ENCODE peak calls at places on chromosomes 4 and X, in nine cellular contexts. X is lower lobe of right lung; G is CD4-positive, alpha-beta T cell; C is Peyer's patch; F is endodermal cell; T is heart left ventricle; D is keratinocyte; V is uterus; U is astrocyte. J is an unnamed sample. For H3K9me3, the result is how much of the 10 kb centered on the place peaks cover.

GRCh38 chrX:16918979-16919378 is 27.5 kb upstream of the REPS2 start:
- DNase-seq in X (no peak), G (no peak), C (no peak), F (no peak), T (no peak), D (no peak), V (no peak), U (no peak), J (no peak)

GRCh38 chr4:95637047-95637600 is 88.4 kb upstream of the UNC5C start:
- DNase-seq in X (no peak), G (no peak), C (no peak), F (no peak), T (no peak), D (no peak), V (no peak), U (peak), J (no peak)

GRCh38 chr4:159250751-159251325 is 148.0 kb downstream of the RAPGEF2 start:
- DNase-seq in X (no peak), G (no peak), C (no peak), F (no peak), T (no peak), D (no peak), V (no peak), U (no peak), J (no peak)

GRCh38 chrX:117633277-117633676 is 483.3 kb downstream of the KLHL13 start:
- DNase-seq in X (no peak), G (no peak), C (no peak), F (no peak), T (no peak), D (no peak), V (no peak), U (no peak), J (no peak)

GRCh38 chrX:17007134-17007768 is 60.8 kb downstream of the REPS2 start:
- DNase-seq in X (no peak), G (no peak), C (no peak), F (peak), T (no peak), D (no peak), V (no peak), U (no peak), J (no peak)

GRCh38 chr4:7396186-7396585 is 38.5 kb downstream of the PSAPL1 start:
- DNase-seq in X (no peak), G (no peak), C (peak), F (no peak), T (no peak), D (no peak), V (peak), U (no peak), J (no peak)

GRCh38 chr4:56552273-56552672 is 46.7 kb downstream of the ARL9 start:
- DNase-seq in X (no peak), G (no peak), C (no peak), F (no peak), T (no peak), D (no peak), V (no peak), U (no peak), J (no peak)

GRCh38 chrX:99371976-99372595 is 1038.0 kb downstream of the PCDH19 start:
- DNase-seq in X (no peak), G (no peak), C (no peak), F (no peak), T (no peak), D (no peak), V (no peak), U (no peak), J (no peak)

GRCh38 chr4:174537634-174538033 is 15.3 kb upstream of the HPGD start:
- DNase-seq in X (no peak), G (no peak), C (no peak), F (no peak), T (no peak), D (no peak), V (no peak), U (no peak), J (no peak)

GRCh38 chrX:44705817-44706551 is 137.8 kb upstream of the DUSP21 start:
- DNase-seq in X (no peak), G (no peak), C (no peak), F (no peak), T (no peak), D (no peak), V (no peak), U (no peak), J (no peak)

GRCh38 chrX:1442724-1443367 is 9.9 kb downstream of the ASMTL start:
- DNase-seq in X (peak), G (no peak), C (peak), F (peak), T (peak), D (no peak), V (no peak), U (no peak), J (no peak)

GRCh38 chr4:105619193-105619931 is 66.9 kb downstream of the ARHGEF38 start:
- DNase-seq in X (peak), G (no peak), C (peak), F (no peak), T (peak), D (no peak), V (no peak), U (peak), J (peak)

GRCh38 chr4:162485486-162485885 is 321.7 kb upstream of the FSTL5 start:
- DNase-seq in X (no peak), G (no peak), C (no peak), F (no peak), T (no peak), D (no peak), V (no peak), U (peak), J (no peak)

GRCh38 chr4:1178300-1179088 is 6.1 kb upstream of the SPON2 start:
- DNase-seq in X (no peak), G (no peak), C (no peak), F (no peak), T (no peak), D (no peak), V (no peak), U (no peak), J (no peak)

GRCh38 chrX:115408736-115409390 is 119.3 kb downstream of the LUZP4 start:
- DNase-seq in X (no peak), G (no peak), C (no peak), F (no peak), T (no peak), D (no peak), V (no peak), U (peak), J (no peak)

GRCh38 chrX:34659575-34659974 is 2.5 kb upstream of the TMEM47 start:
- DNase-seq in X (no peak), G (no peak), C (no peak), F (peak), T (no peak), D (no peak), V (no peak), U (no peak), J (no peak)

GRCh38 chr4:81196126-81196650 is 18.8 kb downstream of the PRKG2 start:
- DNase-seq in X (no peak), G (no peak), C (peak), F (no peak), T (no peak), D (no peak), V (no peak), U (no peak), J (no peak)

GRCh38 chr4:173014836-173015235 is 153.8 kb upstream of the GALNT7 start:
- DNase-seq in X (no peak), G (no peak), C (no peak), F (peak), T (no peak), D (no peak), V (no peak), U (no peak), J (no peak)

GRCh38 chr4:182645511-182645910 is 271.7 kb downstream of the DCTD start:
- DNase-seq in X (no peak), G (no peak), C (no peak), F (no peak), T (no peak), D (no peak), V (no peak), U (no peak), J (no peak)

GRCh38 chr4:26787461-26788340 is 72.9 kb upstream of the STIM2 start:
- DNase-seq in X (no peak), G (no peak), C (peak), F (peak), T (peak), D (no peak), V (peak), U (peak), J (peak)

GRCh38 chr4:152515678-152516077 is 20.2 kb downstream of the FBXW7 start:
- DNase-seq in X (no peak), G (no peak), C (no peak), F (no peak), T (no peak), D (no peak), V (no peak), U (peak), J (no peak)

GRCh38 chr4:143559757-143560147 is 46.2 kb downstream of the SMARCA5 start:
- DNase-seq in X (no peak), G (no peak), C (no peak), F (no peak), T (peak), D (no peak), V (no peak), U (no peak), J (no peak)
- H3K27ac ChIP-seq in X (peak), G (no peak), C (peak), F (no peak), T (peak), D (no peak), V (no peak), U (no peak), J (peak)

DNA sequence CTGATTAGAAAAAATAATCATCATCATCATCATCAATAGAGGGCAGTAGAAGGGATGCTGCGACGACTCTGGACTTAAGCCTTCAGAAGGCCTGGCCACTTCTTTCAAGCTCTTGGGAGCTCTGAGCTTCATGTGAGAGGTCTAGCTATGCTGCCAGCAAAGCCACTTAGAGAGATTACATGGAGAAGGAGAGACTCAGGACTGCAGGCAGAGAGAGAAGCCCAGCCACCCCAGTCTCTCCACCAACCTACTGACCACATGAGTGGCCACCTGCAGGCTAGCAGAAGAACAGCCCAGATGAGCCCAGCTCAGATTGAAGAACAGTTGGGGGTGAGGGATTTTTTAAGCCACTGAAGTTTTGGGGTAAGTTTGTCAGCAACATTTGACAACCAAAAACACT is 17.1 kb upstream of the TMEM150C start:
- DNase-seq in X (no peak), G (no peak), C (no peak), F (peak), T (no peak), D (no peak), V (no peak), U (no peak), J (no peak)
- TF ChIP-seq CTCF in X (no peak), G (no peak), C (no peak), F (peak), T (no peak), D (peak), V (no peak), U (no peak), J (no peak)

GRCh38 chrX:75609361-75609760 is 86.5 kb upstream of the ZDHHC15 start:
- DNase-seq in X (no peak), G (no peak), C (no peak), F (no peak), T (no peak), D (no peak), V (no peak), U (no peak), J (no peak)
- H3K9me3 ChIP-seq in X (under half), G (under half), C (under half), F (under half), T (under half), D (under half), V (under half), U (under half), J (under half)

DNA sequence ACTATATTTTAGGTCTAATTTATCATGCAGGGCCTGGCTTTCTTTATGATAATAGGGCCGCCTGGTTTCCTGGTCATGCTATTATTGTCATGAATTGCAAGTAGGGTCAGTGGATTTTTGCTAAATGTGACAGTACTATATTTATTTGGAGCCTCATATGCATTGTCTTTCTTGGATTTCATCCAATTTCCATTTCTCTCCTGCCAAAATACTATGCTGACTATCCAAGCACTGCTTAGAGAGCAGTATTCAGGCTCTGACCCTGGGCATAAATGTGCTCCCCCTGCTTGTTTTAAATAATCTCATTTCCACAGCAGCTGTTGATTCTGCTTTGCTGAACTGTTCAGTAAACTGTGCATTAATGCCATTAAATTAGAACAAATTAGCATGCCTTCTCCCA is 269.3 kb downstream of the GPM6A start:
- DNase-seq in X (no peak), G (no peak), C (no peak), F (no peak), T (no peak), D (no peak), V (no peak), U (no peak), J (no peak)
- H3K27ac ChIP-seq in X (no peak), G (no peak), C (no peak), F (no peak), T (no peak), D (no peak), V (no peak), U (no peak), J (no peak)

GRCh38 chrX:77628294-77629025 is 157.6 kb downstream of the ATRX start:
- DNase-seq in X (no peak), G (no peak), C (no peak), F (no peak), T (no peak), D (no peak), V (no peak), U (no peak), J (no peak)
- TF ChIP-seq CTCF in X (no peak), G (no peak), C (no peak), F (peak), T (no peak), D (no peak), V (no peak), U (no peak), J (peak)

GRCh38 chrX:120286733-120287512 is 24.3 kb downstream of the TMEM255A start:
- DNase-seq in X (no peak), G (no peak), C (no peak), F (no peak), T (no peak), D (no peak), V (no peak), U (no peak), J (no peak)

GRCh38 chrX:120287513-120288112 is 23.6 kb downstream of the TMEM255A start:
- DNase-seq in X (no peak), G (no peak), C (no peak), F (no peak), T (no peak), D (no peak), V (no peak), U (no peak), J (no peak)

GRCh38 chrX:120281021-120281624 is 30.1 kb downstream of the TMEM255A start:
- DNase-seq in X (no peak), G (no peak), C (no peak), F (no peak), T (no peak), D (no peak), V (no peak), U (no peak), J (no peak)

GRCh38 chrX:120282697-120283096 is 28.6 kb downstream of the TMEM255A start:
- DNase-seq in X (peak), G (no peak), C (no peak), F (no peak), T (no peak), D (no peak), V (no peak), U (no peak), J (no peak)

GRCh38 chrX:120281761-120282160 is 29.5 kb downstream of the TMEM255A start:
- DNase-seq in X (no peak), G (no peak), C (no peak), F (no peak), T (no peak), D (no peak), V (no peak), U (no peak), J (no peak)
- H3K9me3 ChIP-seq in X (under half), G (under half), C (under half), F (under half), T (under half), D (under half), V (under half), U (under half), J (under half)

GRCh38 chr4:127783026-127783769 is 1.1 kb downstream of the HSPA4L start:
- DNase-seq in X (peak), G (no peak), C (peak), F (peak), T (peak), D (peak), V (peak), U (peak), J (peak)

GRCh38 chr4:127782025-127782274 is 172 bp upstream of the HSPA4L start:
- DNase-seq in X (peak), G (peak), C (peak), F (peak), T (peak), D (no peak), V (peak), U (peak), J (peak)

GRCh38 chr4:127781303-127782024 is 658 bp upstream of the HSPA4L start:
- DNase-seq in X (peak), G (no peak), C (peak), F (no peak), T (peak), D (no peak), V (peak), U (peak), J (peak)

GRCh38 chr4:127782275-127783025 is at the start of gene HSPA4L:
- DNase-seq in X (peak), G (peak), C (peak), F (no peak), T (peak), D (no peak), V (peak), U (peak), J (peak)

GRCh38 chr4:127783971-127784519 is 1.9 kb downstream of the HSPA4L start:
- DNase-seq in X (no peak), G (no peak), C (no peak), F (no peak), T (no peak), D (no peak), V (no peak), U (no peak), J (no peak)
- H3K27ac ChIP-seq in X (no peak), G (no peak), C (no peak), F (no peak), T (peak), D (peak), V (no peak), U (no peak), J (no peak)

DNA sequence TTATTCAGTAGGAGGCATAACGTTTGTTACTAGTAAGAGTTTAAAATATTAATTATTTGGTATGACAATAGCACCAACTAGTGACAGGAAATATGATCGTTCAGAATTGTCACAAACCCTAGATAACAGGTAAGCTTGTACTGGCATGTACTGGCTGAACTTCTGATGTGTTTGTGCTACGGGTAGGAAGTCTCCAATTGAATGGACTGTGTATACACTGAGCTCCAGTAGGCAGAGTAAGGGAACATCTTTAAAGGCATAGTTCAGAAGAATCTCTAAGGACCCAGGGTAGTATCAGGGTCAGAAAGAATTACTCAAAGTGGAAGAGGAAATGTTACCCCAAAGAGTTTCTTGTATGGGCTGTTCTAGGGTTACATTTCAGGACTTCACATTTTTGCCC is 230.4 kb downstream of the EDA2R start:
- DNase-seq in X (no peak), G (no peak), C (no peak), F (no peak), T (no peak), D (no peak), V (no peak), U (no peak), J (no peak)
- TF ChIP-seq CTCF in X (no peak), G (peak), C (peak), F (no peak), T (no peak), D (no peak), V (no peak), U (no peak), J (no peak)

J was measured in heart right ventricle.